ENCODE peak calls at places on chromosome 15, in five cellular contexts. O is fibroblast of lung; S is B cell; A is progenitor cell of endocrine pancreas; I is stimulated activated CD4-positive, alpha-beta T cell treated with anti-CD3 and anti-CD28 coated beads, Interleukin-4, amount 100 ng/mL, for 4 hours. N is an unnamed sample.

GRCh38 chr15:40072216-40072990 is 33.4 kb upstream of the SRP14 start:
- DNase-seq in O (no peak), S (no peak), A (no peak), I (no peak), N (peak)

GRCh38 chr15:55774113-55774970 is 31.4 kb upstream of the PRTG start:
- DNase-seq in O (no peak), S (peak), A (peak), I (peak), N (no peak)

GRCh38 chr15:100115711-100116090 is 226.1 kb downstream of the ADAMTS17 start:
- DNase-seq in O (peak), S (no peak), A (no peak), I (no peak), N (no peak)

GRCh38 chr15:99447497-99448371 is 118.0 kb upstream of the MEF2A start:
- DNase-seq in O (no peak), S (peak), A (no peak), I (no peak), N (peak)

GRCh38 chr15:40439461-40440299 is 1.1 kb upstream of the BAHD1 start:
- DNase-seq in O (peak), S (peak), A (no peak), I (peak), N (peak)

GRCh38 chr15:29122506-29122905 is 147.1 kb downstream of the NSMCE3 start:
- DNase-seq in O (no peak), S (no peak), A (no peak), I (no peak), N (no peak)

GRCh38 chr15:40054746-40055575 is 16.0 kb upstream of the SRP14 start:
- DNase-seq in O (peak), S (peak), A (no peak), I (no peak), N (no peak)

GRCh38 chr15:93173369-93173768 is 84.4 kb upstream of the RGMA start:
- DNase-seq in O (peak), S (no peak), A (no peak), I (no peak), N (no peak)

GRCh38 chr15:76324066-76324465 is 12.5 kb upstream of the ISL2 start:
- DNase-seq in O (no peak), S (no peak), A (no peak), I (no peak), N (no peak)

GRCh38 chr15:66961407-66961884 is 104.0 kb upstream of the SMAD3 start:
- DNase-seq in O (peak), S (no peak), A (no peak), I (no peak), N (no peak)

GRCh38 chr15:95247068-95247984 is 1016.0 kb downstream of the MCTP2 start:
- DNase-seq in O (peak), S (no peak), A (no peak), I (no peak), N (no peak)

GRCh38 chr15:83379574-83379973 is 67.6 kb upstream of the SH3GL3 start:
- DNase-seq in O (peak), S (no peak), A (no peak), I (no peak), N (no peak)

GRCh38 chr15:76360416-76360815 is 23.8 kb downstream of the ISL2 start:
- DNase-seq in O (no peak), S (no peak), A (no peak), I (no peak), N (no peak)

GRCh38 chr15:48177383-48177874 is 666 bp downstream of the MYEF2 start:
- DNase-seq in O (peak), S (peak), A (no peak), I (no peak), N (no peak)

GRCh38 chr15:97875513-97876285 is 84.8 kb upstream of the ARRDC4 start:
- DNase-seq in O (no peak), S (peak), A (no peak), I (no peak), N (peak)

GRCh38 chr15:29470794-29471193 is 201.2 kb upstream of the NSMCE3 start:
- DNase-seq in O (no peak), S (no peak), A (no peak), I (no peak), N (no peak)

GRCh38 chr15:63970723-63971426 is 75.4 kb downstream of the DAPK2 start:
- DNase-seq in O (no peak), S (no peak), A (no peak), I (no peak), N (no peak)

GRCh38 chr15:35288580-35288979 is 203.5 kb upstream of the NANOGP8 start:
- DNase-seq in O (no peak), S (no peak), A (no peak), I (no peak), N (no peak)

GRCh38 chr15:36275656-36276055 is 303.8 kb upstream of the CDIN1 start:
- DNase-seq in O (no peak), S (no peak), A (no peak), I (no peak), N (no peak)

GRCh38 chr15:27668471-27669220 is 430.5 kb downstream of the OCA2 start:
- DNase-seq in O (no peak), S (no peak), A (no peak), I (no peak), N (no peak)

GRCh38 chr15:31402511-31403056 is 75.9 kb downstream of the KLF13 start:
- DNase-seq in O (no peak), S (no peak), A (no peak), I (no peak), N (no peak)

GRCh38 chr15:64503197-64503596 is 42.8 kb downstream of the ZNF609 start:
- DNase-seq in O (peak), S (peak), A (no peak), I (no peak), N (no peak)

GRCh38 chr15:48337626-48338025 is 6.4 kb downstream of the DUT start:
- DNase-seq in O (no peak), S (no peak), A (no peak), I (no peak), N (no peak)

GRCh38 chr15:101710806-101711205 is 13.5 kb downstream of the TARS3 start:
- DNase-seq in O (peak), S (no peak), A (no peak), I (no peak), N (no peak)

GRCh38 chr15:51132384-51133139 is 37.9 kb upstream of the TNFAIP8L3 start:
- DNase-seq in O (peak), S (no peak), A (no peak), I (no peak), N (no peak)

GRCh38 chr15:58484794-58485600 is 53.2 kb downstream of the LIPC start:
- DNase-seq in O (no peak), S (no peak), A (no peak), I (no peak), N (no peak)

GRCh38 chr15:77029166-77030041 is 34.5 kb downstream of the PSTPIP1 start:
- DNase-seq in O (no peak), S (peak), A (peak), I (no peak), N (no peak)

GRCh38 chr15:67743558-67743957 is 81.8 kb upstream of the SKOR1 start:
- DNase-seq in O (no peak), S (no peak), A (no peak), I (no peak), N (no peak)

GRCh38 chr15:89167267-89168176 is 53.9 kb downstream of the RLBP1 start:
- DNase-seq in O (peak), S (no peak), A (no peak), I (peak), N (peak)

GRCh38 chr15:37031198-37031597 is 69.2 kb downstream of the MEIS2 start:
- DNase-seq in O (peak), S (no peak), A (no peak), I (no peak), N (no peak)

GRCh38 chr15:33086500-33087141 is 107.9 kb downstream of the FMN1 start:
- DNase-seq in O (peak), S (peak), A (no peak), I (no peak), N (no peak)